ENCODE peak calls at places on chromosomes 4 and X, in seven cellular contexts. One of them, this sample, is unnamed.

GRCh38 chrX:132954323-132954722 is 4.1 kb downstream of the HS6ST2 start:
- DNase-seq in upper lobe of right lung: no peak
- DNase-seq in hepatocyte: no peak
- DNase-seq in A549: no peak
- DNase-seq in brain microvascular endothelial cell: no peak
- DNase-seq in PC-9: peak
- DNase-seq in CD4-positive, alpha-beta T cell: no peak
- DNase-seq in this sample: no peak

GRCh38 chr4:83629945-83630684 is 94.2 kb downstream of the GPAT3 start:
- DNase-seq in A549: no peak
- DNase-seq in PC-9: no peak
- DNase-seq in hepatocyte: peak
- DNase-seq in brain microvascular endothelial cell: peak
- DNase-seq in upper lobe of right lung: no peak
- DNase-seq in CD4-positive, alpha-beta T cell: no peak
- DNase-seq in this sample: peak

GRCh38 chr4:167219090-167219489 is 15.2 kb downstream of the SPOCK3 start:
- DNase-seq in brain microvascular endothelial cell: no peak
- DNase-seq in upper lobe of right lung: no peak
- DNase-seq in PC-9: no peak
- DNase-seq in hepatocyte: no peak
- DNase-seq in CD4-positive, alpha-beta T cell: no peak
- DNase-seq in A549: no peak
- DNase-seq in this sample: no peak

GRCh38 chr4:145843148-145843547 is 95.5 kb downstream of the ZNF827 start:
- DNase-seq in CD4-positive, alpha-beta T cell: no peak
- DNase-seq in A549: no peak
- DNase-seq in PC-9: no peak
- DNase-seq in upper lobe of right lung: no peak
- DNase-seq in hepatocyte: no peak
- DNase-seq in brain microvascular endothelial cell: peak
- DNase-seq in this sample: peak

GRCh38 chr4:153465583-153465921 is 608 bp upstream of the TMEM131L start:
- DNase-seq in PC-9: peak
- DNase-seq in upper lobe of right lung: peak
- DNase-seq in brain microvascular endothelial cell: peak
- DNase-seq in hepatocyte: peak
- DNase-seq in CD4-positive, alpha-beta T cell: no peak
- DNase-seq in A549: peak
- DNase-seq in this sample: peak

GRCh38 chrX:2583194-2584162 is 82.7 kb upstream of the DHRSX start:
- DNase-seq in brain microvascular endothelial cell: no peak
- DNase-seq in A549: no peak
- DNase-seq in hepatocyte: no peak
- DNase-seq in upper lobe of right lung: no peak
- DNase-seq in PC-9: no peak
- DNase-seq in CD4-positive, alpha-beta T cell: no peak
- DNase-seq in this sample: no peak

GRCh38 chr4:147828361-147828760 is 96.5 kb downstream of the ARHGAP10 start:
- DNase-seq in CD4-positive, alpha-beta T cell: no peak
- DNase-seq in A549: no peak
- DNase-seq in brain microvascular endothelial cell: no peak
- DNase-seq in upper lobe of right lung: no peak
- DNase-seq in PC-9: no peak
- DNase-seq in hepatocyte: no peak
- DNase-seq in this sample: peak

GRCh38 chr4:85756938-85757337 is 282.0 kb downstream of the ARHGAP24 start:
- DNase-seq in upper lobe of right lung: no peak
- DNase-seq in PC-9: no peak
- DNase-seq in A549: no peak
- DNase-seq in CD4-positive, alpha-beta T cell: no peak
- DNase-seq in hepatocyte: peak
- DNase-seq in brain microvascular endothelial cell: peak
- DNase-seq in this sample: peak

GRCh38 chr4:185730387-185730786 is 81.6 kb downstream of the SORBS2 start:
- DNase-seq in CD4-positive, alpha-beta T cell: no peak
- DNase-seq in hepatocyte: no peak
- DNase-seq in brain microvascular endothelial cell: peak
- DNase-seq in PC-9: no peak
- DNase-seq in upper lobe of right lung: no peak
- DNase-seq in A549: no peak
- DNase-seq in this sample: no peak

GRCh38 chr4:106810122-106810521 is 226.0 kb downstream of the DKK2 start:
- DNase-seq in CD4-positive, alpha-beta T cell: no peak
- DNase-seq in upper lobe of right lung: no peak
- DNase-seq in PC-9: no peak
- DNase-seq in hepatocyte: no peak
- DNase-seq in A549: no peak
- DNase-seq in brain microvascular endothelial cell: no peak
- DNase-seq in this sample: no peak

GRCh38 chr4:106803107-106803506 is 233.0 kb downstream of the DKK2 start:
- DNase-seq in hepatocyte: no peak
- DNase-seq in A549: no peak
- DNase-seq in upper lobe of right lung: no peak
- DNase-seq in PC-9: no peak
- DNase-seq in CD4-positive, alpha-beta T cell: no peak
- DNase-seq in brain microvascular endothelial cell: no peak
- DNase-seq in this sample: no peak

GRCh38 chr4:106806158-106806797 is 229.8 kb downstream of the DKK2 start:
- DNase-seq in A549: no peak
- DNase-seq in CD4-positive, alpha-beta T cell: no peak
- DNase-seq in PC-9: no peak
- DNase-seq in upper lobe of right lung: no peak
- DNase-seq in brain microvascular endothelial cell: no peak
- DNase-seq in hepatocyte: no peak
- DNase-seq in this sample: no peak

DNA sequence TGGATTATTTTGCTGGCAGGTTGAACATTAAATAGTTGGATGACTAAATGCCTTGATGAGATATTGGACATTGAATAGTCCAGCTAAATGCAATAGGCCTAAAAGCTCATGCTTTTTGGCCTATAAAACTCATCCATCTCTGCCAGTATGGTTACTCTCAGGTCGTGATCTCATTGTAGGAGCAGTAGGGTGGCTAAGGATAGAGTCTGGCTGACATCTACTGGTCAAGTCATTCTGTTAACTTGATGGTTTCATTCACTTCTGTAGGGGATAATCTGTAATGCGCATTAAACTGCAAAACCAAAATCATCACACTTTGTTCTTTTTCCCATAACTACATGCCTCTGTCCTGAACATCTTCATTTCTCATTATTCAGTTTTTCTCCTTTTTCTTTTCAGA is 227.0 kb downstream of the DKK2 start:
- DNase-seq in PC-9: no peak
- DNase-seq in upper lobe of right lung: no peak
- DNase-seq in A549: no peak
- DNase-seq in brain microvascular endothelial cell: peak
- DNase-seq in CD4-positive, alpha-beta T cell: no peak
- DNase-seq in hepatocyte: peak
- DNase-seq in this sample: peak
- TF ChIP-seq CTCF in PC-9: no peak
- TF ChIP-seq CTCF in upper lobe of right lung: peak
- TF ChIP-seq CTCF in A549: peak
- TF ChIP-seq CTCF in brain microvascular endothelial cell: peak
- TF ChIP-seq CTCF in CD4-positive, alpha-beta T cell: no peak
- TF ChIP-seq CTCF in hepatocyte: peak
- TF ChIP-seq CTCF in this sample: peak

DNA sequence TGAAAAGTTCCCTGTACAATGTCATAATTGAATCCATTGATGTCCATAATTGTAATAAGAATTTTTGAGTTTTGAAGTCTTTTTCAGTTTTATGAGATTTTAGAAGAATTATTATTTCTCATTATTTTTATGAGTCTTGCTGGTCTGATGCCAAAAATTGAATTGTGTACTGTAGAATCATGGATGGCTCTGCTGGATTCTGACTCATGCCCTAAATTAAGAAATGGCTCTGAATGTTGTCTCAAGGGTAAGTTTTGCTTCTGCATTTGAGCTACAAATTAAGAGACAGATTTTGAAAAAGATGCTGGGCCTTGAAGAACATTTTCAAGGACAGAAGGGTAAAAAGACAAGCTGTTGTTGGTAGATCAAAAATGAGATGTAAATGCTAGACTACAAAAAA is 132.9 kb upstream of the MAP9 start:
- DNase-seq in PC-9: no peak
- DNase-seq in A549: no peak
- DNase-seq in upper lobe of right lung: no peak
- DNase-seq in CD4-positive, alpha-beta T cell: no peak
- DNase-seq in hepatocyte: no peak
- DNase-seq in brain microvascular endothelial cell: no peak
- DNase-seq in this sample: no peak
- H3K27ac ChIP-seq in PC-9: no peak
- H3K27ac ChIP-seq in A549: no peak
- H3K27ac ChIP-seq in upper lobe of right lung: no peak
- H3K27ac ChIP-seq in CD4-positive, alpha-beta T cell: no peak
- H3K27ac ChIP-seq in hepatocyte: no peak
- H3K27ac ChIP-seq in brain microvascular endothelial cell: no peak
- H3K27ac ChIP-seq in this sample: no peak

GRCh38 chr4:53658029-53658428 is 66.7 kb upstream of the LNX1 start:
- DNase-seq in A549: no peak
- DNase-seq in brain microvascular endothelial cell: no peak
- DNase-seq in PC-9: no peak
- DNase-seq in CD4-positive, alpha-beta T cell: no peak
- DNase-seq in hepatocyte: no peak
- DNase-seq in upper lobe of right lung: no peak
- DNase-seq in this sample: no peak

GRCh38 chr4:53653484-53654053 is 62.3 kb upstream of the LNX1 start:
- DNase-seq in PC-9: no peak
- DNase-seq in CD4-positive, alpha-beta T cell: no peak
- DNase-seq in A549: no peak
- DNase-seq in upper lobe of right lung: no peak
- DNase-seq in hepatocyte: peak
- DNase-seq in brain microvascular endothelial cell: peak
- DNase-seq in this sample: no peak

GRCh38 chr4:53659112-53659511 is 67.8 kb upstream of the LNX1 start:
- DNase-seq in CD4-positive, alpha-beta T cell: no peak
- DNase-seq in PC-9: no peak
- DNase-seq in A549: no peak
- DNase-seq in hepatocyte: no peak
- DNase-seq in upper lobe of right lung: no peak
- DNase-seq in brain microvascular endothelial cell: no peak
- DNase-seq in this sample: no peak

GRCh38 chr4:53654300-53654758 is 63.0 kb upstream of the LNX1 start:
- DNase-seq in PC-9: no peak
- DNase-seq in hepatocyte: no peak
- DNase-seq in upper lobe of right lung: no peak
- DNase-seq in A549: no peak
- DNase-seq in CD4-positive, alpha-beta T cell: no peak
- DNase-seq in brain microvascular endothelial cell: no peak
- DNase-seq in this sample: no peak

GRCh38 chr4:53656421-53656981 is 65.2 kb upstream of the LNX1 start:
- DNase-seq in hepatocyte: no peak
- DNase-seq in PC-9: no peak
- DNase-seq in CD4-positive, alpha-beta T cell: no peak
- DNase-seq in A549: no peak
- DNase-seq in brain microvascular endothelial cell: no peak
- DNase-seq in upper lobe of right lung: no peak
- DNase-seq in this sample: no peak
- TF ChIP-seq CTCF in hepatocyte: peak
- TF ChIP-seq CTCF in PC-9: no peak
- TF ChIP-seq CTCF in CD4-positive, alpha-beta T cell: no peak
- TF ChIP-seq CTCF in A549: no peak
- TF ChIP-seq CTCF in brain microvascular endothelial cell: peak
- TF ChIP-seq CTCF in upper lobe of right lung: peak
- TF ChIP-seq CTCF in this sample: no peak

DNA sequence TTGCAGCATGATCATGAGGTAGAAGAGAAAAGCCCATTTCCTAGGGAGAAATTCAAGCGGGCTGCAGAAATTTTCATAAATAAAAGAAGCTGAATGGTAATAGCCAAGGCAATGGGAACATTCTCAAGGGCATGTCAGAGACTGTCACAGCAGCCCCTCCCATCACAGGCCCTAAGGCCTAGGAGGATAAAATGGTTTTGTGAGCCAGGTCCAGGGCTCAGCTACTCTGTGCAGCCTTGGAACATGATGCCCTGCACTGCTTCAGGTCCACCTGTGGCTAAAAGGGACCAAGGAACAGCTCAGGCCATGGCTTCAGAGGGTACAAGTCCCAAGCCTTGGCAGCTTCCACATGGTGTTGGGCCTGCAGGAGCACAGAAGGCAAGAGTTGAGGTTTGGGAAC is 93.3 kb downstream of the DACH2 start:
- DNase-seq in PC-9: no peak
- DNase-seq in hepatocyte: no peak
- DNase-seq in A549: no peak
- DNase-seq in CD4-positive, alpha-beta T cell: no peak
- DNase-seq in upper lobe of right lung: no peak
- DNase-seq in brain microvascular endothelial cell: no peak
- DNase-seq in this sample: no peak
- H3K27ac ChIP-seq in PC-9: no peak
- H3K27ac ChIP-seq in hepatocyte: no peak
- H3K27ac ChIP-seq in A549: no peak
- H3K27ac ChIP-seq in CD4-positive, alpha-beta T cell: no peak
- H3K27ac ChIP-seq in upper lobe of right lung: no peak
- H3K27ac ChIP-seq in brain microvascular endothelial cell: no peak
- H3K27ac ChIP-seq in this sample: no peak

GRCh38 chr4:52911684-52912294 is 49.7 kb downstream of the RASL11B start:
- DNase-seq in brain microvascular endothelial cell: peak
- DNase-seq in CD4-positive, alpha-beta T cell: peak
- DNase-seq in PC-9: peak
- DNase-seq in A549: peak
- DNase-seq in upper lobe of right lung: peak
- DNase-seq in hepatocyte: peak
- DNase-seq in this sample: peak
- TF ChIP-seq CTCF in brain microvascular endothelial cell: peak
- TF ChIP-seq CTCF in CD4-positive, alpha-beta T cell: peak
- TF ChIP-seq CTCF in PC-9: peak
- TF ChIP-seq CTCF in A549: peak
- TF ChIP-seq CTCF in upper lobe of right lung: peak
- TF ChIP-seq CTCF in hepatocyte: peak
- TF ChIP-seq CTCF in this sample: peak

DNA sequence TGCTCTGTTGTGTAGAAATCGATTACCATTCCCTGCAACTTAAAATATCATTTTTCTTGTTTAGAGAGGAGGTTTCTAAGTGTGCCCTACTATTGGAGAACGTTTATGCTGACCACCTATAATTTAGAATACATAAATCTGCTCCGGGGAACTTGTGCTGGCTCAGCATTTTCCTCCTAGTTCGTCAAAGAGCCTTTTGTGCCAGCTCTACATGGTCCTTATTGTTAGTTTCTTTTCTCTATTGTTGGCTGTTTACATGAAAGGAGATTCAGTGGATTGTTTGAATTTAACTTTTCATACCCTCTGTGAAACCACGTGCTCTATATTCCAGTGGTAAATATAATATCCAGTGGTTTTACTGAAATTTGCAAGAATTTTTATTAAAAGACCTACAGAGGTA is 53.4 kb upstream of the ATP8A1 start:
- DNase-seq in A549: no peak
- DNase-seq in hepatocyte: no peak
- DNase-seq in upper lobe of right lung: no peak
- DNase-seq in PC-9: no peak
- DNase-seq in CD4-positive, alpha-beta T cell: no peak
- DNase-seq in brain microvascular endothelial cell: no peak
- DNase-seq in this sample: no peak
- H3K27ac ChIP-seq in A549: no peak
- H3K27ac ChIP-seq in hepatocyte: no peak
- H3K27ac ChIP-seq in upper lobe of right lung: no peak
- H3K27ac ChIP-seq in PC-9: no peak
- H3K27ac ChIP-seq in CD4-positive, alpha-beta T cell: no peak
- H3K27ac ChIP-seq in brain microvascular endothelial cell: no peak
- H3K27ac ChIP-seq in this sample: no peak

GRCh38 chr4:109574443-109574850 is 14.4 kb downstream of the MCUB start:
- DNase-seq in brain microvascular endothelial cell: no peak
- DNase-seq in A549: peak
- DNase-seq in PC-9: peak
- DNase-seq in CD4-positive, alpha-beta T cell: no peak
- DNase-seq in upper lobe of right lung: no peak
- DNase-seq in hepatocyte: peak
- DNase-seq in this sample: no peak
- TF ChIP-seq CTCF in brain microvascular endothelial cell: peak
- TF ChIP-seq CTCF in A549: peak
- TF ChIP-seq CTCF in PC-9: no peak
- TF ChIP-seq CTCF in CD4-positive, alpha-beta T cell: peak
- TF ChIP-seq CTCF in upper lobe of right lung: peak
- TF ChIP-seq CTCF in hepatocyte: peak
- TF ChIP-seq CTCF in this sample: no peak